ENCODE peak calls at places on chromosome 22, in ten cellular contexts. E is psoas muscle, J is breast epithelium, I is iPS DF 6.9, A is IMR-90, H is fibroblast of lung, W is colonic mucosa, Z is PC-9, Y is mammary epithelial cell, K is heart right ventricle. C is an unnamed sample. For H3K4me1, the result is how much of the 10 kb centered on the place peaks cover.

GRCh38 chr22:25161017-25161915 is 38.4 kb upstream of the CRYBB3 start:
- DNase-seq in Y (no peak), W (no peak), Z (no peak), H (no peak), E (no peak), A (no peak), I (no peak), K (no peak), J (no peak), C (no peak)

GRCh38 chr22:31083923-31084810 is 3.0 kb downstream of the SMTN start:
- DNase-seq in A (no peak), K (no peak), Z (no peak), I (no peak), E (peak), H (no peak), J (no peak), Y (no peak), W (peak), C (no peak)

GRCh38 chr22:43440103-43440387 is 28.2 kb downstream of the MPPED1 start:
- DNase-seq in J (peak), H (no peak), E (no peak), Y (no peak), K (no peak), A (no peak), W (no peak), Z (no peak), I (no peak), C (no peak)

GRCh38 chr22:25120093-25120561 is 79.5 kb upstream of the CRYBB3 start:
- DNase-seq in E (peak), H (no peak), Y (peak), A (no peak), Z (peak), W (peak), K (peak), J (peak), I (no peak), C (peak)

GRCh38 chr22:47090591-47091240 is 328.3 kb downstream of the TBC1D22A start:
- DNase-seq in H (peak), I (no peak), E (no peak), Y (peak), A (peak), Z (peak), J (no peak), K (no peak), W (no peak), C (no peak)

GRCh38 chr22:23063539-23064380 is 6.6 kb upstream of the GNAZ start:
- DNase-seq in E (peak), Y (no peak), I (no peak), A (no peak), Z (no peak), K (peak), W (peak), H (no peak), J (peak), C (no peak)

GRCh38 chr22:39820266-39820665 is 73.3 kb downstream of the ENTHD1 start:
- DNase-seq in Y (peak), E (no peak), J (no peak), A (peak), W (no peak), Z (peak), I (no peak), K (no peak), H (peak), C (peak)

GRCh38 chr22:40637181-40638150 is 947 bp upstream of the MRTFA start:
- DNase-seq in E (peak), Z (no peak), W (peak), H (no peak), I (no peak), K (peak), Y (no peak), J (no peak), A (no peak), C (peak)

DNA sequence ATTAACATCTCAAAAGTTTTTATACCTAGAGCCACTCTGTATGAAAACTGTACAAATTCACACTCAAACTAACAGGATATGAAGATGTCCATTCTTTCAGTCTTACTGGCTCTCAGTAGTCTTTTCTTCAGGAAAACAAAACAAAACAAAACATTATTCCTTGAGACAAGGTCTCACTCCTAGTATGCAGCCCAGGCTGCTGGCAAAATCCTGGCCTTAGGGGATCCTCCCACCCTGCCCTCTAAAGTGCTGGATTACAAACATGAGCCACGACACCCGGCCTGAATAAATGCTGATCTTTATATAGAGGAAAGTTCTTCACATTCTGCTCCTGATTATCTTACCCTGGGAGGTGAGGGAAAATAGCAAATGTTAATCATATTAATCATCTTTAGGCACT is 5.1 kb downstream of the APOL2 start:
- DNase-seq in K (no peak), J (no peak), I (no peak), Y (no peak), W (no peak), A (no peak), Z (no peak), H (no peak), E (no peak), C (no peak)
- H3K4me1 ChIP-seq in K (half or more), J (under half), I (under half), Y (under half), W (under half), A (under half), Z (under half), H (under half), E (under half), C (under half)

GRCh38 chr22:27393371-27393770 is 408.2 kb downstream of the MN1 start:
- DNase-seq in W (no peak), Z (peak), A (no peak), K (no peak), I (no peak), H (no peak), Y (peak), E (no peak), J (peak), C (peak)
- H3K27ac ChIP-seq in W (no peak), Z (no peak), A (no peak), K (no peak), I (no peak), H (no peak), Y (no peak), E (no peak), J (no peak), C (no peak)

GRCh38 chr22:36360871-36361383 is 26.8 kb downstream of the MYH9 start:
- DNase-seq in E (no peak), I (no peak), Y (no peak), A (peak), Z (peak), W (no peak), H (peak), K (no peak), J (no peak), C (no peak)

GRCh38 chr22:36360011-36360410 is 27.8 kb downstream of the MYH9 start:
- DNase-seq in I (no peak), H (no peak), E (no peak), A (no peak), K (no peak), Z (no peak), J (no peak), Y (no peak), W (no peak), C (no peak)

GRCh38 chr22:36363378-36363931 is 24.3 kb downstream of the MYH9 start:
- DNase-seq in A (no peak), J (no peak), Y (no peak), K (no peak), I (no peak), H (no peak), Z (no peak), W (no peak), E (no peak), C (no peak)

GRCh38 chr22:36362819-36363377 is 24.9 kb downstream of the MYH9 start:
- DNase-seq in I (no peak), H (peak), Z (no peak), E (no peak), K (no peak), A (no peak), W (no peak), Y (peak), J (no peak), C (no peak)

GRCh38 chr22:36362077-36362476 is 25.7 kb downstream of the MYH9 start:
- DNase-seq in K (no peak), I (no peak), J (no peak), A (no peak), Z (no peak), Y (no peak), W (no peak), H (no peak), E (no peak), C (no peak)
- H3K4me1 ChIP-seq in K (half or more), I (under half), J (under half), A (half or more), Z (half or more), Y (half or more), W (half or more), H (half or more), E (half or more), C (half or more)

GRCh38 chr22:19928207-19928606 is 13.4 kb upstream of the COMT start:
- DNase-seq in K (no peak), E (no peak), Y (no peak), I (no peak), J (no peak), H (no peak), Z (no peak), A (no peak), W (no peak), C (no peak)
- H3K27ac ChIP-seq in K (no peak), E (no peak), Y (no peak), I (no peak), J (no peak), H (no peak), Z (no peak), A (no peak), W (no peak), C (no peak)

DNA sequence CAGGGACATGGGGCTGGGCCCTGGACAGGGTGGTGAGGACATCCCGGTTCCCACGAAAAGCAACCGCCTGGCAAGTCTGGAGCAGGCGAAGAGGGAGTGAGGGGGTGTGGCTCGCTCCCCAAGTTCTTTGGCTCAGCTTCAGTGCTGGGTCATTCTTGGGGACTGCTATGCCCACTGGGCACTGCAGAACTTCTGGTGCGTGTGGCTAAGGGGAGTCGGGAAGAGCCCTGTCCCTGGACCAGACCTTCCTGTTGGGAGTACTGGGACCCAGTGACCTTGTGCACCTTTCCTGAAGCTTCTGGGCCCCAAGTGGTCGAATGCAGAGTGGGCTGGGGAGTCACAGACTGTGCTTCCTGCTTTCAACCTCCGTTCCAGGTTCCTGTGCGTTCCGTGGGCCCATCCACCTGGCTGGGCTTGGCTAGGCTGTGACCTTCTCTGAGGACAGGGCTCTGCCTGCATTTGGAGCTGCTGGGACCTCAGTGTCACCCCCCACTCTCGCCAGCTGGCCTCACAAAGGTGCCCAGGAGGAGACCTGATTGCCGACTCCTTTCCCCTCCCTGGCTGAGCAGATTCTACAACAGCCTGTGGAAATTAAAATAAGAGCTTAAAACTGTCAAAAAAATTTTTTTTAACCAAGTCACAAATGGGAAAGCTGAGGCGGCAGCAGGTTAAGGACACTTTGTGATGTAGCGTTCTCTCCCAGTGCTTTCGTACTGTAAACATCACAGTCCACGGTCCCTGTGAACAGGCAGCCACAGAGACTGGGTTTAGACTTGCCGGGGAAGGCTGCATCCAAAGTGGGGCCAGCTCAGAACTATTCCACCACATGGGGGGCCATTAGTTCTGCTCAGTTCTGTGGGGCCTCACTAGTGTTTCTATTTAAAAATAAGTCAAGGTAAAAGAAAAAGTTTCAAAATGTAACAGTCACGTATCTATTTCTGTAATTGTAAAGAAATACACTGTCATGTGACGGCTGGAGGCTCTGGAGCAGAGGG is 63.8 kb upstream of the WNT7B start:
- DNase-seq in J (peak), Y (no peak), Z (no peak), I (no peak), E (peak), A (no peak), H (no peak), W (no peak), K (no peak), C (no peak)
- H3K4me1 ChIP-seq in J (under half), Y (under half), Z (under half), I (under half), E (half or more), A (under half), H (under half), W (under half), K (under half), C (under half)

GRCh38 chr22:26330971-26331625 is 98.0 kb upstream of the ASPHD2 start:
- DNase-seq in H (peak), J (no peak), E (peak), I (peak), Z (peak), K (peak), A (peak), W (peak), Y (peak), C (peak)

GRCh38 chr22:26327306-26327705 is 101.8 kb upstream of the ASPHD2 start:
- DNase-seq in I (no peak), K (no peak), H (no peak), Y (no peak), J (no peak), W (no peak), A (no peak), Z (no peak), E (no peak), C (no peak)

GRCh38 chr22:26326803-26327202 is 102.3 kb upstream of the ASPHD2 start:
- DNase-seq in J (no peak), W (no peak), A (no peak), Z (no peak), H (no peak), E (no peak), K (no peak), Y (no peak), I (no peak), C (no peak)

GRCh38 chr22:26325641-26326040 is 103.4 kb upstream of the ASPHD2 start:
- DNase-seq in W (no peak), Y (no peak), A (no peak), J (no peak), Z (no peak), H (no peak), K (no peak), I (no peak), E (no peak), C (no peak)

DNA sequence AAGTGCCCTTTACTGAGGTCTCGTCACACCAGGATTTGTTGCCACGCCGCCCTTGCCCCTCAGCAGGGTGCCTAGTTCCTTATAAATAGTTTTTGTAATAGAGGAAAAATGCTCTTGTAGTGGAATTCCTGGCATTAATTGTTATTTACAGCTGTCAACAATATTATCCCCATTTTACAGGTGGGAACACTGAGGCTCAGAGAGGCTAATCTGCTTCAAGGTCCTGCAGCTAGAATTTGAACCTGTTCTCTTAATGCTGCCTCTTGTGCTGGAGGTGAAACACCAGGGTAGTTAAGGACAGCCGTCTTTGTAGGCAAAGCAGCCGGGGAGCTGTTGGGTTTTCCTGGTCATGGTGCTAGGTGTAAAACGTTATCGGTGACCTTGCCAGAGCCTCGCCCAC is 100.8 kb upstream of the ASPHD2 start:
- DNase-seq in J (no peak), H (no peak), I (no peak), W (no peak), E (no peak), A (no peak), Y (no peak), K (no peak), Z (no peak), C (no peak)
- H3K27ac ChIP-seq in J (no peak), H (no peak), I (no peak), W (no peak), E (no peak), A (no peak), Y (no peak), K (no peak), Z (no peak), C (no peak)

GRCh38 chr22:49760630-49761571 is 66.8 kb downstream of the BRD1 start:
- DNase-seq in A (no peak), H (no peak), E (peak), Z (no peak), W (peak), Y (no peak), J (peak), I (no peak), K (no peak), C (peak)
- H3K4me1 ChIP-seq in A (under half), H (under half), E (under half), Z (under half), W (under half), Y (under half), J (under half), I (under half), K (under half), C (under half)

C was measured in foreskin keratinocyte.